ENCODE peak calls at places on chromosomes 3 and 15, in nine cellular contexts. One of them, this sample, is unnamed.

GRCh38 chr15:25694238-25694584 is 168.9 kb downstream of the ATP10A start:
- DNase-seq in hepatocyte: no peak
- DNase-seq in mesothelial cell of epicardium: no peak
- DNase-seq in AG10803: no peak
- DNase-seq in cardiac fibroblast: no peak
- DNase-seq in neural crest cell: no peak
- DNase-seq in Panc1: no peak
- DNase-seq in lower leg skin: no peak
- DNase-seq in AG04450: no peak
- DNase-seq in this sample: no peak

GRCh38 chr3:115503386-115503785 is 119.9 kb upstream of the GAP43 start:
- DNase-seq in lower leg skin: no peak
- DNase-seq in AG10803: no peak
- DNase-seq in hepatocyte: no peak
- DNase-seq in Panc1: no peak
- DNase-seq in neural crest cell: no peak
- DNase-seq in AG04450: no peak
- DNase-seq in mesothelial cell of epicardium: no peak
- DNase-seq in cardiac fibroblast: peak; percentile 37
- DNase-seq in this sample: no peak

GRCh38 chr3:11238057-11238456 is 34.1 kb upstream of the ATG7 start:
- DNase-seq in neural crest cell: no peak
- DNase-seq in lower leg skin: no peak
- DNase-seq in hepatocyte: peak; percentile 23
- DNase-seq in AG04450: peak; percentile 73
- DNase-seq in cardiac fibroblast: peak; percentile 90
- DNase-seq in mesothelial cell of epicardium: no peak
- DNase-seq in AG10803: peak; percentile 94
- DNase-seq in Panc1: peak; percentile 35
- DNase-seq in this sample: no peak

GRCh38 chr3:54709785-54710184 is 218.1 kb downstream of the LRTM1 start:
- DNase-seq in neural crest cell: no peak
- DNase-seq in Panc1: no peak
- DNase-seq in cardiac fibroblast: no peak
- DNase-seq in mesothelial cell of epicardium: no peak
- DNase-seq in lower leg skin: no peak
- DNase-seq in AG10803: no peak
- DNase-seq in hepatocyte: no peak
- DNase-seq in AG04450: no peak
- DNase-seq in this sample: no peak

GRCh38 chr3:157128771-157129671 is 30.9 kb downstream of the CCNL1 start:
- DNase-seq in cardiac fibroblast: peak; percentile 79
- DNase-seq in Panc1: no peak
- DNase-seq in AG10803: peak; percentile 62
- DNase-seq in neural crest cell: no peak
- DNase-seq in lower leg skin: no peak
- DNase-seq in AG04450: no peak
- DNase-seq in mesothelial cell of epicardium: peak; percentile 57
- DNase-seq in hepatocyte: peak; percentile 26
- DNase-seq in this sample: peak; percentile 86

GRCh38 chr3:27290760-27291159 is 78.4 kb downstream of the NEK10 start:
- DNase-seq in neural crest cell: no peak
- DNase-seq in cardiac fibroblast: no peak
- DNase-seq in hepatocyte: no peak
- DNase-seq in Panc1: no peak
- DNase-seq in AG04450: no peak
- DNase-seq in AG10803: peak; percentile 20
- DNase-seq in mesothelial cell of epicardium: no peak
- DNase-seq in lower leg skin: no peak
- DNase-seq in this sample: no peak

GRCh38 chr3:157782236-157782635 is 279.0 kb upstream of the VEPH1 start:
- DNase-seq in cardiac fibroblast: peak; percentile 11
- DNase-seq in neural crest cell: no peak
- DNase-seq in AG04450: no peak
- DNase-seq in mesothelial cell of epicardium: no peak
- DNase-seq in Panc1: no peak
- DNase-seq in hepatocyte: no peak
- DNase-seq in AG10803: no peak
- DNase-seq in lower leg skin: no peak
- DNase-seq in this sample: no peak

GRCh38 chr3:74122281-74122680 is 492.2 kb downstream of the CNTN3 start:
- DNase-seq in mesothelial cell of epicardium: no peak
- DNase-seq in lower leg skin: no peak
- DNase-seq in cardiac fibroblast: no peak
- DNase-seq in AG04450: no peak
- DNase-seq in AG10803: no peak
- DNase-seq in hepatocyte: no peak
- DNase-seq in Panc1: no peak
- DNase-seq in neural crest cell: no peak
- DNase-seq in this sample: no peak

GRCh38 chr3:52355526-52355925 is 39.4 kb downstream of the DNAH1 start:
- DNase-seq in cardiac fibroblast: no peak
- DNase-seq in AG04450: no peak
- DNase-seq in mesothelial cell of epicardium: no peak
- DNase-seq in neural crest cell: no peak
- DNase-seq in hepatocyte: no peak
- DNase-seq in Panc1: no peak
- DNase-seq in AG10803: no peak
- DNase-seq in lower leg skin: no peak
- DNase-seq in this sample: no peak

GRCh38 chr3:52193059-52193458 is 4.9 kb upstream of the ALAS1 start:
- DNase-seq in lower leg skin: no peak
- DNase-seq in neural crest cell: no peak
- DNase-seq in mesothelial cell of epicardium: no peak
- DNase-seq in hepatocyte: no peak
- DNase-seq in cardiac fibroblast: peak; percentile 61
- DNase-seq in AG10803: peak; percentile 70
- DNase-seq in AG04450: no peak
- DNase-seq in Panc1: no peak
- DNase-seq in this sample: no peak

GRCh38 chr3:76943058-76943457 is 96.8 kb upstream of the ROBO2 start:
- DNase-seq in lower leg skin: no peak
- DNase-seq in mesothelial cell of epicardium: no peak
- DNase-seq in hepatocyte: peak; percentile 58
- DNase-seq in AG04450: no peak
- DNase-seq in AG10803: no peak
- DNase-seq in neural crest cell: no peak
- DNase-seq in cardiac fibroblast: no peak
- DNase-seq in Panc1: no peak
- DNase-seq in this sample: peak; percentile 43

GRCh38 chr15:77659350-77660321 is 26.9 kb upstream of the LINGO1 start:
- DNase-seq in hepatocyte: peak; percentile 89
- DNase-seq in neural crest cell: peak; percentile 56
- DNase-seq in cardiac fibroblast: peak; percentile 63
- DNase-seq in Panc1: no peak
- DNase-seq in AG04450: no peak
- DNase-seq in AG10803: peak; percentile 42
- DNase-seq in mesothelial cell of epicardium: peak; percentile 66
- DNase-seq in lower leg skin: no peak
- DNase-seq in this sample: peak; percentile 84
- TF ChIP-seq CTCF in hepatocyte: peak; percentile 58
- TF ChIP-seq CTCF in neural crest cell: peak; percentile 69
- TF ChIP-seq CTCF in cardiac fibroblast: peak; percentile 57
- TF ChIP-seq CTCF in Panc1: peak; percentile 87
- TF ChIP-seq CTCF in AG04450: peak; percentile 16
- TF ChIP-seq CTCF in AG10803: peak; percentile 42
- TF ChIP-seq CTCF in mesothelial cell of epicardium: peak; percentile 34
- TF ChIP-seq CTCF in lower leg skin: no peak
- TF ChIP-seq CTCF in this sample: peak; percentile 68

GRCh38 chr3:186786810-186787375 is 3.5 kb downstream of the EIF4A2 start:
- DNase-seq in cardiac fibroblast: no peak
- DNase-seq in mesothelial cell of epicardium: no peak
- DNase-seq in hepatocyte: no peak
- DNase-seq in AG10803: no peak
- DNase-seq in AG04450: no peak
- DNase-seq in lower leg skin: no peak
- DNase-seq in neural crest cell: no peak
- DNase-seq in Panc1: no peak
- DNase-seq in this sample: no peak

GRCh38 chr3:186789554-186790260 is 6.3 kb downstream of the EIF4A2 start:
- DNase-seq in neural crest cell: no peak
- DNase-seq in Panc1: no peak
- DNase-seq in hepatocyte: no peak
- DNase-seq in AG10803: no peak
- DNase-seq in lower leg skin: no peak
- DNase-seq in AG04450: no peak
- DNase-seq in cardiac fibroblast: no peak
- DNase-seq in mesothelial cell of epicardium: no peak
- DNase-seq in this sample: no peak

GRCh38 chr3:186788482-186789370 is 5.3 kb downstream of the EIF4A2 start:
- DNase-seq in hepatocyte: no peak
- DNase-seq in lower leg skin: no peak
- DNase-seq in mesothelial cell of epicardium: no peak
- DNase-seq in cardiac fibroblast: no peak
- DNase-seq in AG04450: no peak
- DNase-seq in Panc1: no peak
- DNase-seq in neural crest cell: no peak
- DNase-seq in AG10803: no peak
- DNase-seq in this sample: no peak

GRCh38 chr3:186787642-186788481 is 4.5 kb downstream of the EIF4A2 start:
- DNase-seq in AG04450: no peak
- DNase-seq in mesothelial cell of epicardium: no peak
- DNase-seq in hepatocyte: no peak
- DNase-seq in lower leg skin: no peak
- DNase-seq in cardiac fibroblast: no peak
- DNase-seq in neural crest cell: no peak
- DNase-seq in Panc1: no peak
- DNase-seq in AG10803: no peak
- DNase-seq in this sample: no peak

DNA sequence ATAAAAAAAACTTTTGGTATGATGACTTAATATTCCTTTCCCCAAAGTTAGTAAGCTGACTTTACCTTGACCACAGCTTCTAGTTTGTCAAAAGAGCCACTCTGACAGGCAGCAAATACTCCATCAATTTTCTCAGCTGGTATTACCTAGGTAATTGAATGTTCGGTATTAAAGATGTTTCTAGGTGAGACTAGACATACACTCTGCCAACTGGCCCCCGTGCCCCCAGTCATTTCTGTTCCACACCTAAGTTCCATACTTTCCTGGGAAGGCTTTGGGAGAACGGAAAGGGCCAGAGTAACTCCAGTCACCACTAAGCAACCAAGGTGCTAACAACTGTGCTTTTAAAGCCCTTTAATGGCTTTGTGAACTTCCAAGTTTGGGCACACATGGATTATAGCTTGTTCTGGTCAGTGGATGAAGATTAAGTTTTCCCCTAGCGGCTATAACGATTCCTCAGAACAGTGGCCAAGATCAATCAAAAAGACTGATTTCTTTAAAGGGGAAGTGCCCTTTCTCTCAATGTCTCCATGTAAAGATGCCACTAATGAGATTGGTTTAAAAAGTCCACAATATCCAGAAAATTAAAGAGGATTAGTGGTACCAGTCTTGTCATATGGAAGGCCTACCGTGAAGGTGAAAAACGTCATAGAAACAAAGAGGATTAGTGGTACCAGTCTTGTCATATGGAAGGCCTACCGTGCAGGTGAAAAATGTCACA is 7.0 kb downstream of the EIF4A2 start:
- DNase-seq in hepatocyte: no peak
- DNase-seq in mesothelial cell of epicardium: no peak
- DNase-seq in AG04450: no peak
- DNase-seq in Panc1: no peak
- DNase-seq in lower leg skin: no peak
- DNase-seq in cardiac fibroblast: peak; percentile 55
- DNase-seq in neural crest cell: no peak
- DNase-seq in AG10803: peak; percentile 35
- DNase-seq in this sample: no peak
- TF ChIP-seq CTCF in hepatocyte: no peak
- TF ChIP-seq CTCF in mesothelial cell of epicardium: no peak
- TF ChIP-seq CTCF in AG04450: no peak
- TF ChIP-seq CTCF in Panc1: peak; percentile 33
- TF ChIP-seq CTCF in lower leg skin: no peak
- TF ChIP-seq CTCF in cardiac fibroblast: no peak
- TF ChIP-seq CTCF in neural crest cell: no peak
- TF ChIP-seq CTCF in AG10803: peak; percentile 10
- TF ChIP-seq CTCF in this sample: no peak

DNA sequence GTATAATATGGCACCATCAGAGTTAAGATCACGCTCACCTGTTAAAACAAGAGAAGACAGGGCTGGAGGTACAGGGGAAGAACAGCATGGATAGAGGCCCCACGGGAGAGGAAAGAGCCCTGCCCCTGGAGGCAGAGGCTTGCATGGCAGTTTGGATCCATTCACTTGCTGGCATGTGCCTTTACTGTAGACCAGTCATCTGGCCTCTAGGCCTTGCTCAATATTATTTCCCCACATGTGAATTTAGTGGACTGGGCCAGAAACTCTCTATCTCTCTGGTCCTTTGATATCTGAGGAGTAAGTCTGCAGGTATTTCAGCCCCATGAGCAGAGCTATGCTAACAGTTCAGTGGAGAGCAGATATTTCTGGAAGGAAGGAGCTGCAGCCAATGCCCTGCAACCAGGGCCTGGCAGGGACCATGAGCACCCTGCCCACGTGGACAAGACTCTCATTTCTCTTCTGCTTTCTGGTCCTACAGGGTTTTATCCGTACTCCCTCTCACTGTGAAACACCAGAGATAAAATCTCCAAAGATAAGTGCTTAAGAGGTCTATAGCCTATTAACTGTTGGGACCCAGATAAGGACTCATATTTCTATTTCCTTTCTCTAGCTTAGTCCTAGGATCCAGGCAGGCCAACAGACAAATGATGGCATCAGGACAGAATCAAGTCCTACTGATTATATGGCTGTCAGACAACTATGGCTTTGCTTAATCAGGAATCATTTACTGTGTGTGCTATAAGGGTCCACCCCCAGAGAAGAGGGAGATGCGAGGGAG is 65.0 kb downstream of the CLDN11 start:
- DNase-seq in mesothelial cell of epicardium: no peak
- DNase-seq in lower leg skin: no peak
- DNase-seq in cardiac fibroblast: no peak
- DNase-seq in AG10803: peak; percentile 29
- DNase-seq in AG04450: no peak
- DNase-seq in hepatocyte: no peak
- DNase-seq in Panc1: no peak
- DNase-seq in neural crest cell: no peak
- DNase-seq in this sample: peak; percentile 20
- TF ChIP-seq CTCF in mesothelial cell of epicardium: peak; percentile 31
- TF ChIP-seq CTCF in lower leg skin: no peak
- TF ChIP-seq CTCF in cardiac fibroblast: peak; percentile 27
- TF ChIP-seq CTCF in AG10803: peak; percentile 40
- TF ChIP-seq CTCF in AG04450: peak; percentile 23
- TF ChIP-seq CTCF in hepatocyte: no peak
- TF ChIP-seq CTCF in Panc1: no peak
- TF ChIP-seq CTCF in neural crest cell: peak; percentile 31
- TF ChIP-seq CTCF in this sample: peak; percentile 37

GRCh38 chr3:188544012-188544411 is 390.1 kb downstream of the LPP start:
- DNase-seq in AG10803: no peak
- DNase-seq in hepatocyte: no peak
- DNase-seq in AG04450: no peak
- DNase-seq in mesothelial cell of epicardium: no peak
- DNase-seq in cardiac fibroblast: no peak
- DNase-seq in lower leg skin: no peak
- DNase-seq in neural crest cell: no peak
- DNase-seq in Panc1: no peak
- DNase-seq in this sample: no peak
- TF ChIP-seq CTCF in AG10803: no peak
- TF ChIP-seq CTCF in hepatocyte: no peak
- TF ChIP-seq CTCF in AG04450: no peak
- TF ChIP-seq CTCF in mesothelial cell of epicardium: no peak
- TF ChIP-seq CTCF in cardiac fibroblast: no peak
- TF ChIP-seq CTCF in lower leg skin: no peak
- TF ChIP-seq CTCF in neural crest cell: no peak
- TF ChIP-seq CTCF in Panc1: no peak
- TF ChIP-seq CTCF in this sample: no peak